ENCODE peak calls at places on chromosomes 4 and X, in nine cellular contexts. G, I, V, H, M, C, W, U and P are unnamed samples.
A peak's percentile ranks its signal among the peaks of the same experiment; 100 is the strongest.

GRCh38 chr4:1566838-1567518 is 117.1 kb downstream of the FAM53A start:
- DNase-seq in G (no peak), U (no peak), V (no peak), C (no peak), M (no peak), W (no peak), H (no peak), I (no peak), P (no peak)

GRCh38 chr4:185143596-185143969 is 517 bp downstream of the SLC25A4 start:
- DNase-seq in C (peak; percentile 50), H (peak; percentile 7), I (peak; percentile 57), M (peak; percentile 24), U (no peak), G (peak; percentile 47), V (no peak), W (no peak), P (peak; percentile 82)

GRCh38 chr4:2634014-2634413 is 97.6 kb downstream of the FAM193A start:
- DNase-seq in U (no peak), G (peak; percentile 8), M (no peak), V (no peak), H (no peak), W (no peak), I (no peak), C (no peak), P (peak; percentile 43)

GRCh38 chrX:75155454-75155829 is 641 bp downstream of the ABCB7 start:
- DNase-seq in G (no peak), V (no peak), M (peak; percentile 31), H (peak; percentile 1), U (peak; percentile 18), I (no peak), W (no peak), C (no peak), P (no peak)

GRCh38 chrX:15914486-15914885 is 59.9 kb upstream of the AP1S2 start:
- DNase-seq in G (no peak), H (no peak), I (no peak), V (no peak), W (no peak), U (no peak), C (no peak), M (no peak), P (no peak)

GRCh38 chrX:77444075-77444474 is 3.1 kb upstream of the FGF16 start:
- DNase-seq in H (no peak), U (no peak), I (no peak), W (no peak), M (peak; percentile 65), G (no peak), C (no peak), V (no peak), P (no peak)

GRCh38 chrX:137916090-137916746 is 350.3 kb downstream of the ZIC3 start:
- DNase-seq in I (no peak), W (no peak), H (no peak), M (no peak), V (no peak), C (peak; percentile 1), G (peak; percentile 26), U (peak; percentile 23), P (no peak)

GRCh38 chr4:126698224-126698623 is 934.5 kb upstream of the INTU start:
- DNase-seq in H (no peak), U (no peak), V (no peak), I (no peak), W (no peak), C (no peak), M (no peak), G (no peak), P (no peak)

GRCh38 chr4:55297346-55297745 is 48.7 kb upstream of the SRD5A3 start:
- DNase-seq in V (no peak), U (peak; percentile 25), G (peak; percentile 58), H (peak; percentile 34), I (no peak), M (no peak), C (no peak), W (no peak), P (no peak)

GRCh38 chr4:176099314-176099713 is 33.7 kb downstream of the WDR17 start:
- DNase-seq in H (no peak), I (no peak), U (no peak), G (no peak), W (no peak), V (no peak), C (no peak), M (no peak), P (no peak)

GRCh38 chr4:151801547-151802516 is 41.0 kb upstream of the GATB start:
- DNase-seq in H (peak; percentile 52), G (peak; percentile 58), M (peak; percentile 51), U (peak; percentile 69), C (peak; percentile 39), V (peak; percentile 51), I (no peak), W (no peak), P (peak; percentile 37)

GRCh38 chrX:129572422-129572821 is 32.4 kb downstream of the OCRL start:
- DNase-seq in H (no peak), W (no peak), M (no peak), I (no peak), C (no peak), G (no peak), V (no peak), U (no peak), P (no peak)

GRCh38 chr4:184792950-184793555 is 32.7 kb downstream of the ACSL1 start:
- DNase-seq in M (peak; percentile 76), H (peak; percentile 20), C (peak; percentile 63), V (peak; percentile 63), I (no peak), W (no peak), G (no peak), U (no peak), P (no peak)

GRCh38 chr4:105496899-105497298 is 23.0 kb upstream of the PPA2 start:
- DNase-seq in V (no peak), M (no peak), I (no peak), C (no peak), H (no peak), W (no peak), U (no peak), G (no peak), P (no peak)

GRCh38 chrX:149715468-149715867 is 3.6 kb downstream of the MAGEA11 start:
- DNase-seq in I (no peak), H (no peak), U (no peak), C (no peak), V (no peak), W (no peak), M (no peak), G (no peak), P (no peak)

GRCh38 chrX:118346258-118347094 is 570 bp downstream of the WDR44 start:
- DNase-seq in H (peak; percentile 46), I (peak; percentile 52), V (no peak), U (peak; percentile 49), C (peak; percentile 23), W (peak; percentile 40), G (peak; percentile 37), M (peak; percentile 24), P (peak; percentile 49)

GRCh38 chrX:41452972-41453371 is 5.8 kb downstream of the NYX start:
- DNase-seq in M (no peak), C (no peak), U (no peak), V (no peak), G (no peak), I (no peak), W (no peak), H (no peak), P (no peak)
- H3K27ac ChIP-seq in M (no peak overlapping the region), C (no peak overlapping the region), U (no peak overlapping the region), V (no peak overlapping the region), G (no peak overlapping the region), I (no peak overlapping the region), W (no peak overlapping the region), H (no peak overlapping the region), P (no peak overlapping the region)

DNA sequence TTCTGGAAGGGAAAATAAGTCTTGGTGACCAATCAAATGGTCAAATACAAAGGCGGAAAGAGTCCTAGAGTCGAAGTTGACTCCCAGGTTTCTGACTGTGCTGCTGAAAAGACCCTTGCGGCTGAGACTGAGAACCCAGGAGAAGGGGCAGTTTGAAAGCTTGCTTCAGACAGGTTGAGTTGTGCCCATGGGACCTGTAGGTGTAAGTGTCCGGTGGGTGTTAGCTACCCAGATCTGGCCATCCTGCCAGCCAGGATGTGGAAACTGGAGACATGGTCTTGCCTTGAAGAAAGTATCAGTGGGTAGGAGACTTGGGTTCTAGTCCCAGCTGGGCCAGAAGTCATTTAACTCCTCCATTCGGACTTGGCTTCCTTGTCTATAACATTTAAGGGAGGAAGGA is 275.2 kb downstream of the EVC2 start:
- DNase-seq in U (no peak), M (no peak), C (no peak), I (no peak), V (no peak), G (no peak), W (no peak), H (no peak), P (no peak)
- H3K4me3 ChIP-seq in U (no peak overlapping the region), M (no peak overlapping the region), C (no peak overlapping the region), I (no peak overlapping the region), V (no peak overlapping the region), G (no peak overlapping the region), W (no peak overlapping the region), H (no peak overlapping the region), P (no peak overlapping the region)

DNA sequence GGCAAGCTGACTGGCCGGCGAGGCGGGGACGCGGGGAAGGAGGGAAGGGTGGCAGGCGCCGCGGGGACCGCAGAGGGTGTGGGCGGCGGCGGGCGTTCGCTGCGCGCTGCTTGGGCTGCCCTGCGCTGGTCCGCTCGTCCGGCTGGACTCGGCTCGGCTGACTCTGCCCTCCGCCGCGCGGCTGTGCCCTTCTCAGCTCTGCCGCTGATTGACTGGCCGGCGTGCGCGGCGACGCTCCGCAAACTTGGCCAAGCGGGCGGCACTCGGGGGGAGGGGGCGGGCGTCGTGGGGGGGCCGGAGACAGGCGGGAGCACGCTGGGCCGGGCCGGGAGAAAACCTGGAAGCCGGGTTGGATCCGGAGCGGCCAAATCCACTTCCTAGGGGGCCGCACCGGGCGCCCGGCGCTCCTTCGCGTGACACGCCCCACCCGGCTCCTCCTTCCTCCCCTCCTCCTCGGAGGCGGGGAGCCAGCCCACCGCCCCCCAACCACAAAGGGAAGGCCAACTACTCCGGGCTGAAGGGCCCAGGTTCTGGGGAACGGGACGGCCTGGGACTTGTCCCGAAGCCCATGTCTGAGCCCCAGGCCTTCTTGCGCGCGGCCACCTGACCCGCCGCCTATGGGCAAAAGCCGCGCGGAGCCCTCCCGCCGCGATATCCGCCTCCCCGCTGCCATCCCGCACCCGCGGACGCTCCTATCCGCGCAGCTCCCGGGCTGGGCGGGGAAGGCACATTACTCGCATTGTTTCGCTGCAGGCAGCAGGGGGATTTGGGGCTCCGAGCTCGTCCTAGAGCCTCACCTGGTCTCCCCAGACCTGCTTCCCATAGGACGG is at the start of gene GPC4:
- DNase-seq in H (peak; percentile 15), I (peak; percentile 43), V (peak; percentile 57), U (no peak), W (no peak), M (no peak), G (peak; percentile 70), C (peak; percentile 83), P (peak; percentile 69)
- TF ChIP-seq POLR2A in H (no peak), I (no peak), V (no peak), U (no peak), W (peak; percentile 58), M (no peak), G (no peak), C (peak; percentile 76), P (no peak)

GRCh38 chr4:144985536-144985935 is 112.5 kb downstream of the ANAPC10 start:
- DNase-seq in M (no peak), I (no peak), C (no peak), H (no peak), G (no peak), U (no peak), V (no peak), W (no peak), P (no peak)

GRCh38 chr4:144989306-144989705 is 108.7 kb downstream of the ANAPC10 start:
- DNase-seq in W (no peak), G (no peak), C (no peak), V (no peak), H (no peak), U (no peak), I (no peak), M (no peak), P (no peak)

GRCh38 chr4:144985014-144985413 is 113.0 kb downstream of the ANAPC10 start:
- DNase-seq in W (no peak), I (no peak), C (no peak), V (no peak), G (no peak), H (no peak), U (no peak), M (no peak), P (no peak)
- H3K27ac ChIP-seq in W (no peak overlapping the region), I (no peak overlapping the region), C (no peak overlapping the region), V (no peak overlapping the region), G (no peak overlapping the region), H (no peak overlapping the region), U (no peak overlapping the region), M (no peak overlapping the region), P (no peak overlapping the region)